ENCODE peak calls at places on chromosomes 11 and 22, in seven cellular contexts. One of them, this sample, is unnamed.

GRCh38 chr11:111565111-111565720 is 24.7 kb downstream of the LAYN start:
- DNase-seq in posterior vena cava: no peak
- DNase-seq in pulmonary artery endothelial cell: no peak
- DNase-seq in RKO: peak
- DNase-seq in stimulated activated CD4-positive, alpha-beta T cell treated with anti-CD3 and anti-CD28 coated beads, TNF-alpha, amount 100 ng/mL, for 48 hours: peak
- DNase-seq in foreskin fibroblast: peak
- DNase-seq in NCI-H1105 treated with DMSO at 0.1 percent for 48 hours: peak
- DNase-seq in this sample: peak

GRCh38 chr11:2515401-2516275 is 70.8 kb downstream of the KCNQ1 start:
- DNase-seq in posterior vena cava: peak
- DNase-seq in pulmonary artery endothelial cell: no peak
- DNase-seq in RKO: no peak
- DNase-seq in stimulated activated CD4-positive, alpha-beta T cell treated with anti-CD3 and anti-CD28 coated beads, TNF-alpha, amount 100 ng/mL, for 48 hours: no peak
- DNase-seq in foreskin fibroblast: no peak
- DNase-seq in NCI-H1105 treated with DMSO at 0.1 percent for 48 hours: no peak
- DNase-seq in this sample: peak

GRCh38 chr11:79185351-79185750 is 255.5 kb downstream of the TENM4 start:
- DNase-seq in posterior vena cava: no peak
- DNase-seq in pulmonary artery endothelial cell: no peak
- DNase-seq in RKO: no peak
- DNase-seq in stimulated activated CD4-positive, alpha-beta T cell treated with anti-CD3 and anti-CD28 coated beads, TNF-alpha, amount 100 ng/mL, for 48 hours: no peak
- DNase-seq in foreskin fibroblast: no peak
- DNase-seq in NCI-H1105 treated with DMSO at 0.1 percent for 48 hours: peak
- DNase-seq in this sample: no peak

GRCh38 chr11:64334764-64335741 is 5.0 kb upstream of the CCDC88B start:
- DNase-seq in posterior vena cava: peak
- DNase-seq in pulmonary artery endothelial cell: no peak
- DNase-seq in RKO: peak
- DNase-seq in stimulated activated CD4-positive, alpha-beta T cell treated with anti-CD3 and anti-CD28 coated beads, TNF-alpha, amount 100 ng/mL, for 48 hours: no peak
- DNase-seq in foreskin fibroblast: peak
- DNase-seq in NCI-H1105 treated with DMSO at 0.1 percent for 48 hours: peak
- DNase-seq in this sample: no peak

GRCh38 chr11:79422866-79423265 is 18.0 kb downstream of the TENM4 start:
- DNase-seq in posterior vena cava: no peak
- DNase-seq in pulmonary artery endothelial cell: no peak
- DNase-seq in RKO: no peak
- DNase-seq in stimulated activated CD4-positive, alpha-beta T cell treated with anti-CD3 and anti-CD28 coated beads, TNF-alpha, amount 100 ng/mL, for 48 hours: no peak
- DNase-seq in foreskin fibroblast: no peak
- DNase-seq in NCI-H1105 treated with DMSO at 0.1 percent for 48 hours: no peak
- DNase-seq in this sample: no peak

GRCh38 chr11:33670250-33671011 is 30.2 kb downstream of the C11orf91 start:
- DNase-seq in posterior vena cava: no peak
- DNase-seq in pulmonary artery endothelial cell: no peak
- DNase-seq in RKO: peak
- DNase-seq in stimulated activated CD4-positive, alpha-beta T cell treated with anti-CD3 and anti-CD28 coated beads, TNF-alpha, amount 100 ng/mL, for 48 hours: no peak
- DNase-seq in foreskin fibroblast: peak
- DNase-seq in NCI-H1105 treated with DMSO at 0.1 percent for 48 hours: no peak
- DNase-seq in this sample: no peak

GRCh38 chr22:44944891-44945600 is 64.8 kb downstream of the PHF21B start:
- DNase-seq in posterior vena cava: no peak
- DNase-seq in pulmonary artery endothelial cell: no peak
- DNase-seq in RKO: no peak
- DNase-seq in stimulated activated CD4-positive, alpha-beta T cell treated with anti-CD3 and anti-CD28 coated beads, TNF-alpha, amount 100 ng/mL, for 48 hours: no peak
- DNase-seq in foreskin fibroblast: no peak
- DNase-seq in NCI-H1105 treated with DMSO at 0.1 percent for 48 hours: no peak
- DNase-seq in this sample: no peak

GRCh38 chr11:12251651-12252560 is 125.5 kb upstream of the PARVA start:
- DNase-seq in posterior vena cava: no peak
- DNase-seq in pulmonary artery endothelial cell: no peak
- DNase-seq in RKO: no peak
- DNase-seq in stimulated activated CD4-positive, alpha-beta T cell treated with anti-CD3 and anti-CD28 coated beads, TNF-alpha, amount 100 ng/mL, for 48 hours: no peak
- DNase-seq in foreskin fibroblast: no peak
- DNase-seq in NCI-H1105 treated with DMSO at 0.1 percent for 48 hours: peak
- DNase-seq in this sample: no peak

GRCh38 chr11:70120674-70121073 is 42.6 kb downstream of the ANO1 start:
- DNase-seq in posterior vena cava: no peak
- DNase-seq in pulmonary artery endothelial cell: no peak
- DNase-seq in RKO: no peak
- DNase-seq in stimulated activated CD4-positive, alpha-beta T cell treated with anti-CD3 and anti-CD28 coated beads, TNF-alpha, amount 100 ng/mL, for 48 hours: no peak
- DNase-seq in foreskin fibroblast: no peak
- DNase-seq in NCI-H1105 treated with DMSO at 0.1 percent for 48 hours: no peak
- DNase-seq in this sample: no peak

GRCh38 chr11:26929806-26930517 is 64.0 kb upstream of the FIBIN start:
- DNase-seq in posterior vena cava: no peak
- DNase-seq in pulmonary artery endothelial cell: no peak
- DNase-seq in RKO: no peak
- DNase-seq in stimulated activated CD4-positive, alpha-beta T cell treated with anti-CD3 and anti-CD28 coated beads, TNF-alpha, amount 100 ng/mL, for 48 hours: no peak
- DNase-seq in foreskin fibroblast: no peak
- DNase-seq in NCI-H1105 treated with DMSO at 0.1 percent for 48 hours: no peak
- DNase-seq in this sample: no peak

GRCh38 chr11:128420943-128421342 is 166.4 kb downstream of the ETS1 start:
- DNase-seq in posterior vena cava: no peak
- DNase-seq in pulmonary artery endothelial cell: no peak
- DNase-seq in RKO: no peak
- DNase-seq in stimulated activated CD4-positive, alpha-beta T cell treated with anti-CD3 and anti-CD28 coated beads, TNF-alpha, amount 100 ng/mL, for 48 hours: no peak
- DNase-seq in foreskin fibroblast: peak
- DNase-seq in NCI-H1105 treated with DMSO at 0.1 percent for 48 hours: no peak
- DNase-seq in this sample: no peak

GRCh38 chr11:2667940-2668339 is 31.9 kb downstream of the KCNQ1OT1 start:
- DNase-seq in posterior vena cava: peak
- DNase-seq in pulmonary artery endothelial cell: no peak
- DNase-seq in RKO: no peak
- DNase-seq in stimulated activated CD4-positive, alpha-beta T cell treated with anti-CD3 and anti-CD28 coated beads, TNF-alpha, amount 100 ng/mL, for 48 hours: no peak
- DNase-seq in foreskin fibroblast: no peak
- DNase-seq in NCI-H1105 treated with DMSO at 0.1 percent for 48 hours: no peak
- DNase-seq in this sample: peak

GRCh38 chr22:49632199-49633009 is 195.3 kb downstream of the BRD1 start:
- DNase-seq in posterior vena cava: no peak
- DNase-seq in pulmonary artery endothelial cell: peak
- DNase-seq in RKO: peak
- DNase-seq in stimulated activated CD4-positive, alpha-beta T cell treated with anti-CD3 and anti-CD28 coated beads, TNF-alpha, amount 100 ng/mL, for 48 hours: no peak
- DNase-seq in foreskin fibroblast: peak
- DNase-seq in NCI-H1105 treated with DMSO at 0.1 percent for 48 hours: peak
- DNase-seq in this sample: peak

GRCh38 chr22:49155809-49156580 is 671.7 kb downstream of the BRD1 start:
- DNase-seq in posterior vena cava: no peak
- DNase-seq in pulmonary artery endothelial cell: no peak
- DNase-seq in RKO: no peak
- DNase-seq in stimulated activated CD4-positive, alpha-beta T cell treated with anti-CD3 and anti-CD28 coated beads, TNF-alpha, amount 100 ng/mL, for 48 hours: no peak
- DNase-seq in foreskin fibroblast: no peak
- DNase-seq in NCI-H1105 treated with DMSO at 0.1 percent for 48 hours: peak
- DNase-seq in this sample: no peak

This sample was measured in sigmoid colon.